ENCODE peak calls at places on chromosomes 1 and 21, in nine cellular contexts. N is CD4-positive, alpha-beta memory T cell; J is NB4; V is BJ; D is endodermal cell; Z is neuronal stem cell; C is AG04449; B is Caco-2; I is epithelial cell of esophagus. A is an unnamed sample.

GRCh38 chr1:51555866-51556619 is 37.0 kb upstream of the EPS15 start:
- DNase-seq in N (no peak), B (no peak), D (no peak), C (no peak), V (no peak), Z (no peak), I (peak), J (no peak), A (no peak)

GRCh38 chr21:46157987-46158451 is 2.6 kb upstream of the FTCD start:
- DNase-seq in Z (no peak), J (no peak), C (no peak), V (no peak), N (no peak), I (no peak), D (no peak), B (no peak), A (no peak)

GRCh38 chr1:232899278-232899677 is 51.1 kb upstream of the NTPCR start:
- DNase-seq in C (no peak), Z (no peak), B (no peak), I (no peak), N (no peak), J (no peak), D (no peak), V (no peak), A (no peak)

GRCh38 chr1:12090326-12090725 is 27.2 kb downstream of the TNFRSF8 start:
- DNase-seq in Z (no peak), N (no peak), B (no peak), J (no peak), C (no peak), V (no peak), D (no peak), I (no peak), A (no peak)

GRCh38 chr1:2391034-2391384 is 345 bp downstream of the MORN1 start:
- DNase-seq in N (no peak), B (no peak), D (peak), Z (no peak), C (no peak), V (no peak), I (peak), J (peak), A (no peak)

GRCh38 chr1:3063379-3064295 is 5.4 kb upstream of the PRDM16 start:
- DNase-seq in N (no peak), Z (no peak), D (peak), J (no peak), B (peak), V (no peak), C (no peak), I (no peak), A (no peak)

GRCh38 chr1:28506907-28507246 is 1.0 kb downstream of the RCC1 start:
- DNase-seq in N (no peak), V (no peak), D (no peak), I (no peak), Z (no peak), C (no peak), B (no peak), J (peak), A (no peak)

GRCh38 chr1:23553896-23554480 is 5.3 kb downstream of the ID3 start:
- DNase-seq in B (no peak), N (no peak), V (no peak), I (no peak), D (peak), J (no peak), Z (no peak), C (no peak), A (no peak)

GRCh38 chr1:20279507-20279906 is 11.2 kb upstream of the VWA5B1 start:
- DNase-seq in I (peak), J (no peak), V (no peak), B (no peak), C (no peak), Z (no peak), N (no peak), D (no peak), A (no peak)

GRCh38 chr21:25836396-25836795 is 101.6 kb downstream of the GABPA start:
- DNase-seq in C (no peak), D (no peak), B (no peak), J (no peak), Z (no peak), I (peak), N (no peak), V (no peak), A (peak)

GRCh38 chr1:193448682-193449461 is 262.5 kb upstream of the B3GALT2 start:
- DNase-seq in D (no peak), C (no peak), N (peak), J (no peak), I (no peak), B (no peak), V (no peak), Z (no peak), A (no peak)

GRCh38 chr1:220005489-220005888 is 40.8 kb downstream of the EPRS1 start:
- DNase-seq in Z (no peak), I (no peak), B (no peak), V (no peak), C (no peak), J (no peak), N (no peak), D (no peak), A (no peak)

GRCh38 chr21:43719748-43720538 is 1.0 kb downstream of the PDXK start:
- DNase-seq in N (no peak), Z (no peak), J (no peak), I (no peak), B (no peak), D (peak), C (no peak), V (no peak), A (no peak)

GRCh38 chr1:116820362-116820761 is 66.1 kb downstream of the CD2 start:
- DNase-seq in V (peak), Z (no peak), C (peak), J (no peak), N (no peak), I (peak), B (no peak), D (no peak), A (peak)

GRCh38 chr1:92739669-92740524 is 45.0 kb downstream of the EVI5 start:
- DNase-seq in I (no peak), V (no peak), J (no peak), B (no peak), C (no peak), Z (no peak), N (no peak), D (no peak), A (no peak)

GRCh38 chr1:48061162-48062136 is 64.3 kb upstream of the TRABD2B start:
- DNase-seq in Z (peak), B (peak), J (peak), I (peak), C (no peak), V (no peak), D (peak), N (no peak), A (no peak)

DNA sequence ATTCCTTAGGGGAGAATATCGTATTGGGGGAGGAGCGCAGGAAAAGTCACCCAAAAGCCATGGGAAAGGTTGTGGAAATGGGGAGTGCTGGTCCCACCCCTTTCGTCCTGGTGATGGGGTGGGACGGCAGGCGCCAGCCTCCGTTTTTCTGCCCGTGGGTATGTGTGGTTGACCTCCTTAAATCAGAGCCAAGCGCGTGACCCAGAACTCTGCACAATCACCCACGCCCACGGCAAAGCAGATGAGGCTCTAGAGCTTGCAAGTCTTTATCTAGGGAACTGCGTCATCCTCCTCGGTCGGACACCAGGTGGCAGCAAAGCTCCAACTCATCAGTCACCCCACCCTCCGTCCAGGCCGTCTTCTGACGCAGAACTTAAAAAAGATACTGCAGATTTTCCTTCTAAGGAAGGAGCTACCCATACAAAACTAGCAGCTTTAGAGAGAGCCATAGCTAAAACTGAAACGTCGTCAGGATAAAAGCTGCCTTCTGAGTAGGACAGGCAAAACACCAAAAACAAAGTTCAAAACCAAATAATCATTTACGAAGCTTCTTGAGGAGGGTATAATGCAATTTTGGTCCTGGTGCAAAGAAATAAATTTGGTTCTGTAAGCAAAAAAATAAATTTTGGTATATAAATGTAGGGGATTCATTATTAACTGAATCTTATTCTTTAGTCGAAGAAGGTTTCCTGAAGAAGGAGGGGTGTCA is 62.0 kb downstream of the TBX19 start:
- DNase-seq in J (peak), D (peak), C (peak), Z (peak), I (peak), B (peak), N (peak), V (peak), A (peak)
- H3K4me3 ChIP-seq in J (no peak), D (no peak), C (peak), Z (peak), I (no peak), B (peak), N (no peak), V (peak), A (peak)

GRCh38 chr1:235006816-235007215 is 121.8 kb downstream of the TOMM20 start:
- DNase-seq in I (no peak), B (no peak), D (no peak), C (no peak), J (no peak), Z (no peak), N (no peak), V (no peak), A (no peak)
- H3K4me3 ChIP-seq in I (no peak), B (no peak), D (no peak), C (no peak), J (no peak), Z (no peak), N (no peak), V (no peak), A (no peak)

GRCh38 chr1:204696606-204697005 is 11.1 kb upstream of the LRRN2 start:
- DNase-seq in V (no peak), C (no peak), B (no peak), J (no peak), Z (no peak), I (no peak), N (no peak), D (no peak), A (no peak)

GRCh38 chr1:204694145-204694544 is 8.6 kb upstream of the LRRN2 start:
- DNase-seq in B (no peak), Z (no peak), J (no peak), C (no peak), V (no peak), N (no peak), D (no peak), I (no peak), A (no peak)

GRCh38 chr1:204692852-204693356 is 7.4 kb upstream of the LRRN2 start:
- DNase-seq in I (no peak), J (no peak), D (peak), N (no peak), C (no peak), V (no peak), B (no peak), Z (no peak), A (no peak)

GRCh38 chr1:204697893-204698292 is 12.4 kb upstream of the LRRN2 start:
- DNase-seq in J (no peak), C (no peak), B (no peak), D (no peak), V (no peak), N (no peak), I (peak), Z (no peak), A (no peak)

GRCh38 chr1:204695692-204696091 is 10.2 kb upstream of the LRRN2 start:
- DNase-seq in I (no peak), B (no peak), C (no peak), V (no peak), J (no peak), Z (no peak), N (no peak), D (no peak), A (no peak)
- H3K4me3 ChIP-seq in I (no peak), B (no peak), C (no peak), V (no peak), J (no peak), Z (no peak), N (no peak), D (no peak), A (no peak)

DNA sequence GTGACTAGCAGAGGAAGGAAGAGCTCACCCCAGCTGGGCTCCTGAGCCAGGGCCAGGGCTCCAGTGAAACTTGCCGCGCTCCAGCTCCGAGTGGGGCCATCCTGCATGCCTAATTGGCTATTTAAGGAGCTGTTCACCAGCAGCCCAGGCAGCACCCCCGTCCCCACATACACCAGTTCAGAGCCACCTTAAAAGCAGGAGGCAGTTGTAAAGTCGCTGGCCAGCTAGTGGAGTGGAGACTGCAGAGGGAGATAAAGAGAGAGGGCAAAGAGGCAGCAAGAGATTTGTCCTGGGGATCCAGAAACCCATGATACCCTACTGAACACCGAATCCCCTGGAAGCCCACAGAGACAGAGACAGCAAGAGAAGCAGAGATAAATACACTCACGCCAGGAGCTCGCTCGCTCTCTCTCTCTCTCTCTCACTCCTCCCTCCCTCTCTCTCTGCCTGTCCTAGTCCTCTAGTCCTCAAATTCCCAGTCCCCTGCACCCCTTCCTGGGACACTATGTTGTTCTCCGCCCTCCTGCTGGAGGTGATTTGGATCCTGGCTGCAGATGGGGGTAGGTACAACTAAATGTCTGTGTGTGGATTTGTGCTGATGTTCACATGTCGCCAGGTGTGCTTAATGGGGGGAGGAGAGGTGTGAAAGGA is at the start of gene CA14:
- DNase-seq in N (no peak), J (no peak), I (no peak), C (no peak), V (no peak), D (peak), B (no peak), Z (peak), A (no peak)
- H3K4me3 ChIP-seq in N (no peak), J (no peak), I (no peak), C (no peak), V (no peak), D (peak), B (no peak), Z (peak), A (no peak)

GRCh38 chr21:31730687-31731111 is 1.2 kb downstream of the SCAF4 start:
- DNase-seq in Z (peak), C (no peak), D (peak), I (peak), N (peak), V (no peak), B (no peak), J (peak), A (no peak)

GRCh38 chr21:31731802-31732537 is at the start of gene SCAF4:
- DNase-seq in I (peak), Z (peak), J (peak), N (peak), D (peak), B (peak), V (peak), C (no peak), A (peak)

GRCh38 chr21:31732538-31732864 is 583 bp upstream of the SCAF4 start:
- DNase-seq in J (no peak), I (no peak), Z (no peak), D (no peak), N (no peak), B (no peak), V (no peak), C (no peak), A (no peak)

GRCh38 chr21:31729622-31730343 is 2.1 kb downstream of the SCAF4 start:
- DNase-seq in I (no peak), N (no peak), D (no peak), C (no peak), V (no peak), J (no peak), B (no peak), Z (no peak), A (no peak)

GRCh38 chr21:31731112-31731801 is 661 bp downstream of the SCAF4 start:
- DNase-seq in I (no peak), B (peak), N (no peak), Z (peak), V (no peak), D (peak), J (peak), C (no peak), A (no peak)
- H3K4me3 ChIP-seq in I (peak), B (peak), N (peak), Z (peak), V (peak), D (peak), J (peak), C (peak), A (peak)

GRCh38 chr1:205430631-205431305 is 8.9 kb upstream of the LEMD1 start:
- DNase-seq in B (no peak), D (peak), N (peak), C (no peak), I (peak), J (peak), V (no peak), Z (peak), A (no peak)
- H3K4me3 ChIP-seq in B (peak), D (peak), N (peak), C (peak), I (peak), J (no peak), V (peak), Z (peak), A (peak)